ENCODE peak calls at places on chromosomes 3 and 15, in seven cellular contexts. P is GM12878, F is IMR-90, R is HepG2, N is endothelial cell of umbilical vein, V is H1, X is HCT116. J is an unnamed sample.

GRCh38 chr15:65366122-65366892 is 11.5 kb downstream of the IGDCC3 start:
- DNase-seq in X (no peak), V (no peak), F (no peak), P (no peak), N (no peak), R (no peak), J (no peak)

GRCh38 chr15:68367226-68367625 is 64.7 kb downstream of the ITGA11 start:
- DNase-seq in P (no peak), N (no peak), V (no peak), R (no peak), X (no peak), F (no peak), J (no peak)

GRCh38 chr15:98517051-98517450 is 131.3 kb upstream of the IGF1R start:
- DNase-seq in F (no peak), R (no peak), V (no peak), X (no peak), N (no peak), P (no peak), J (no peak)

GRCh38 chr3:158465074-158465473 is 105.9 kb upstream of the MLF1 start:
- DNase-seq in V (no peak), P (peak; percentile 11), F (no peak), R (no peak), X (no peak), N (no peak), J (peak; percentile 3)

GRCh38 chr3:73547427-73548036 is 77.2 kb downstream of the PDZRN3 start:
- DNase-seq in N (no peak), R (no peak), V (no peak), X (no peak), F (peak; percentile 94), P (no peak), J (no peak)

GRCh38 chr15:68389041-68389930 is 42.7 kb downstream of the ITGA11 start:
- DNase-seq in R (no peak), V (no peak), X (no peak), P (no peak), N (no peak), F (no peak), J (no peak)

GRCh38 chr3:171874251-171874679 is 31.1 kb downstream of the TMEM212 start:
- DNase-seq in F (peak; percentile 99), X (no peak), N (peak; percentile 98), P (no peak), R (peak; percentile 5), V (peak; percentile 23), J (no peak)

GRCh38 chr3:45272411-45272810 is 46.3 kb upstream of the TMEM158 start:
- DNase-seq in X (no peak), P (no peak), R (no peak), V (no peak), N (no peak), F (no peak), J (no peak)

GRCh38 chr3:192494176-192494575 is 233.2 kb downstream of the FGF12 start:
- DNase-seq in X (no peak), V (no peak), P (no peak), R (no peak), N (peak; percentile 88), F (no peak), J (no peak)

DNA sequence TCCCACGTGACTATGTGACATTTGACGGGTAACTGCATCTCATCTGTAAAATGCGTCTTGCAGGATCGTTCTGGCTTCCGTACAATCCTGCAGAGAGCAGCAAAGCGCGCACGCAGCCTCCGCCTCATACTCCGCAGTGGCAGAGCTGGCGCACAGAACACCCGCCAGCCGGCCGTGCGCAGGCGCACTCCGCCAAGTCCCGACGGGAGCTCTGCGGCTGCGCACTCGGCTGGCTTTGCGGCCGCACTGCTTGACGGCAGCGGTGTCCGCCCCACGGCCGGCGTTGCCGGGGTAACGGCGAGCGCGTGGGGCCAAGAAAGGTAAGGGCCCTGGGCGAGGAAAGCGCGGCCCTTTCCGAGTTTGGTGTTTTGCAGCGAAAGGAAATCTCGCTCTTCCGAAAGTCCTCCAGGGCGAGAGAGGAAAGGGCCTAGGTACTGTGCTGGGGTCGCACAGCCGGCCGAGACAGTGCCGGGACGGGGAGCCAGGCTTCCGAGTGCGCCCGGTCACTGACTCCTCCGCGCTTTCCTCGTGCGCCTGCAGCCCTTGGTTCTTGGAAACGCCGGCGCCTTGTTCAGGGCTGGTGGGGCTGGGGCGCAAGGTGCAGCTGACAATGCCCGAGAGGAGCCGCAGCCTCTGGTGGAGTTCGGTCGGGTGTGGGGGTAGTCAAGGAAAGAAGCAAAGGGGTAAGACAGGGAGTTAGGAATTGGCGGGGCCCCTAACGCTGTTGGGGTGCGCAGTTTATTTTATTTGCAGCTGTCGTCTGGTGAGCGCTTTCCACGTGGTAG is at the start of gene TSEN2:
- DNase-seq in R (peak; percentile 87), P (peak; percentile 88), X (peak; percentile 90), V (peak; percentile 89), N (peak; percentile 96), F (peak; percentile 94), J (peak; percentile 98)
- TF ChIP-seq POLR2A in R (peak; percentile 78), P (peak; percentile 92), X (peak; percentile 95), V (peak; percentile 88), N (peak; percentile 86), F (no peak), J (peak; percentile 94)

GRCh38 chr15:56817266-56817665 is 84.0 kb upstream of the ZNF280D start:
- DNase-seq in N (peak; percentile 71), P (no peak), R (no peak), V (no peak), F (peak; percentile 65), X (no peak), J (no peak)
- H2AFZ ChIP-seq in N (peak overlapping the region; percentile 6), P (no peak overlapping the region), R (no peak overlapping the region), V (no peak overlapping the region), F (peak overlapping the region; percentile 36), X (peak overlapping the region; percentile 41), J (peak overlapping the region; percentile 14)

DNA sequence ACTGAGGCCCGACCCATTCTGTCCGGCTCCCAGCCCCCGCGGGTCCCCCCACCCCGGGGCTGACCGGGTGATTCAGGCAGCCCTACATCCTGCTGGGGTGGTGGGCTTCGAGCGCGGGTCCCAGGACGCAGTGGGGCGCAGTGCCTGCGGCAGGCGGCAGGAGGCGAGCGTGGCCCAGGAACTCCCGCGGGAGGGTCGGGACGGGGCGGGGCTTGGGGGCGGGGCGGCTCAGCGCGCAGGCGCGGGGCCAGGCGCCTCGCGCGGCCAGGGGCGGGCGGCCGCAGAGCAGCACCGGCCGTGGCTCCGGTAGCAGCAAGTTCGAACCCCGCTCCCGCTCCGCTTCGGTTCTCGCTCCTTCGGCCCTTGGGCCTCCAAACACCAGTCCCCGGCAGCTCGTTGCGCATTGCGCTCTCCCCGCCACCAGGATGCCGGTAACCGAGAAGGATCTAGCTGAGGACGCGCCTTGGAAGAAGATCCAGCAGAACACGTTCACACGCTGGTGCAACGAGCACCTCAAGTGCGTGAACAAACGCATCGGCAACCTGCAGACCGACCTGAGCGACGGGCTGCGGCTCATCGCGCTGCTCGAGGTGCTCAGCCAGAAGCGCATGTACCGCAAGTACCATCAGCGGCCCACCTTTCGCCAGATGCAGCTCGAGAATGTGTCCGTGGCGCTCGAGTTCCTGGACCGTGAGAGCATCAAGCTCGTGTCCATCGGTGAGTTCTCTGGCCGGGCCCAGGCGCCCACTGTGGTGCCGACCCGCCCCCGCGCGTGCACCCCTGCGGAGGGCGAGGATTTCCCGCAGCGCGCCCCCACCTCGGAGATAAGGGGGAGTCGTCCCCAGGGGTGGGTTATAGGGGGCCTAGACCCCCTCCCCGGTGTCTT is at the start of gene FLNB:
- DNase-seq in F (peak; percentile 54), P (no peak), N (peak; percentile 77), X (peak; percentile 48), R (peak; percentile 45), V (no peak), J (peak; percentile 93)
- TF ChIP-seq POLR2A in F (peak; percentile 89), P (peak; percentile 90), N (peak; percentile 98), X (peak; percentile 93), R (peak; percentile 92), V (no peak), J (peak; percentile 67)

DNA sequence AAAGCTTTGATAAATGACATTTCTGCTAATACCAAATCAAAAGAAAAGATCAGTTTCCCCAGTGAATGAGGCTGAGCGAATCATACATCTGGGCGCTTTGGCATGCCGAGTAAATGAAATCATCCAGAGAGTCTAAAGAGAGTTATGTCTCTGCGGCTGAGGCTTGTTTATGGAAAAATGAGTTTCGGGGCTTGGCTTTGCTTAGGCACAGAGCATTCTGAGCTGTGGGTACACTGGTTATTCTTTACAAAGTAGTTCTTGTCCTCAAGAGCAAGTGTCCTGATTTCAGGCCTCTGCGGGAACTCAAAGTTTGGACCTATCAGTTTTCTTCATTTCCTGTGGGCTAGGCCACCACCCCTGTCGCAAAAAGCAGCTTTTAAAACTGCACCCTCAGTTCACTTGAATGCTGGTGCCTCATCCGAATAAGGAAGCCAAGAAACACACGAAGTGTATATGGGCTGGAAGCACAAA is 109.9 kb upstream of the TGFBR2 start:
- DNase-seq in F (peak; percentile 81), R (no peak), P (no peak), X (no peak), V (no peak), N (no peak), J (no peak)
- H2AFZ ChIP-seq in F (peak overlapping the region; percentile 71), R (no peak overlapping the region), P (no peak overlapping the region), X (peak overlapping the region; percentile 89), V (peak overlapping the region; percentile 71), N (peak overlapping the region; percentile 39), J (no peak overlapping the region)

DNA sequence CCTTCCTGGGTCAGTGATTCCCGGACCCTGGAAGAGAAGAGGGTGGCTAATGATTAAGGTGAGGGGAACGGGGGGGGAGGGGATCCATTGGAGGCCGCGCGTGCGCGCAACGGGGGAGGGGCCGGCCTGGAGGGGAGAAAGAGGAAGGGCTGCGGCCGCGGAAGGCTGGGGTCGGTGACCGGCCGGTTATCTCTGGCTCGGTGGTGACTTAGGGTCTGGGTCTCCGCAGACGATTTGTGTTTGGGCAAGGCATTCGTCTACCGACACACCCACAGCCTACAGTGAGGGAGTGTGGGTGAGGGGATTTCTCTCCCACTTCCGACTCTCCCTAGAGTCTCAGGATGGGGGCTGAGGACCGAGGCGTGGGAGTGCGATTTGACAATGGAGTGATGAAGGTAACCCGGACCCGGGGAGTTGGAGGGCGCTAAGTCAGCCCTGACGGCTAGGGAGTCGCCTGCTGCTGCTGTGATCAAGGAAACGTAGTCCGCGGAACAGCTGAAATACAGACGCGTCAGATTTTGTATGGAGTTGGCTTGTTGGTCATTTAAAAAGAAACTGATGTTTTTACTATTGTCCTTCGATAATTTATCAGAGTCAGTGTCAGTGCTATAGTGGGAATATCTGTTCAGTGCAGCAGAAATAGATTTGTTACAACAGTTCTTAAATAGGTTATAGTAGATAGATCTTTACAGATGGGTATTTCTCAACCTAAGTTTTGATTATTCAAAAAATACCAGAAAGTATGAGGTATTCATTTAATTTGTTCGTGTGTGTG is 735 bp downstream of the RNF111 start:
- DNase-seq in X (no peak), P (no peak), V (peak; percentile 19), N (peak; percentile 62), R (peak; percentile 62), F (peak; percentile 28), J (peak; percentile 88)
- TF ChIP-seq POLR2A in X (no peak), P (no peak), V (no peak), N (no peak), R (no peak), F (no peak), J (no peak)

GRCh38 chr15:42090781-42091180 is 3.6 kb downstream of the PLA2G4D start:
- DNase-seq in P (no peak), R (no peak), X (no peak), V (no peak), F (no peak), N (no peak), J (no peak)

GRCh38 chr15:42091753-42092665 is 2.4 kb downstream of the PLA2G4D start:
- DNase-seq in N (no peak), P (no peak), R (peak; percentile 72), V (no peak), F (no peak), X (peak; percentile 41), J (no peak)

GRCh38 chr15:42094512-42094963 is at the start of gene PLA2G4D:
- DNase-seq in F (no peak), V (no peak), X (no peak), P (no peak), N (no peak), R (no peak), J (no peak)

GRCh38 chr15:42093966-42094365 is 396 bp downstream of the PLA2G4D start:
- DNase-seq in P (no peak), N (no peak), R (no peak), X (no peak), V (no peak), F (no peak), J (no peak)

GRCh38 chr15:42092666-42093445 is 1.5 kb downstream of the PLA2G4D start:
- DNase-seq in X (no peak), P (no peak), R (no peak), V (no peak), F (no peak), N (no peak), J (no peak)
- H2AFZ ChIP-seq in X (peak overlapping the region; percentile 62), P (no peak overlapping the region), R (no peak overlapping the region), V (no peak overlapping the region), F (no peak overlapping the region), N (no peak overlapping the region), J (no peak overlapping the region)

J was measured in K562.